ENCODE peak calls at places on chromosomes 16 and 17, in seven cellular contexts. D, P, U, S, E, I and B are unnamed samples. For H3K9me3 and H3K27me3, the result is how much of the 10 kb centered on the place peaks cover.

GRCh38 chr17:2466936-2467335 is 44.8 kb downstream of the METTL16 start:
- DNase-seq in D (no peak), P (no peak), U (no peak), S (no peak), E (no peak), I (no peak), B (no peak)

GRCh38 chr16:54647216-54647615 is 283.4 kb upstream of the IRX5 start:
- DNase-seq in D (no peak), P (no peak), U (no peak), S (no peak), E (no peak), I (no peak), B (no peak)

GRCh38 chr17:78781339-78782304 is at the start of gene CYTH1:
- DNase-seq in D (peak), P (peak), U (peak), S (no peak), E (peak), I (peak), B (no peak)

GRCh38 chr16:24208710-24209109 is 47.4 kb upstream of the CACNG3 start:
- DNase-seq in D (no peak), P (peak), U (peak), S (no peak), E (no peak), I (no peak), B (no peak)

GRCh38 chr17:78279360-78279990 is 48.0 kb downstream of the TMEM235 start:
- DNase-seq in D (no peak), P (no peak), U (no peak), S (no peak), E (no peak), I (no peak), B (no peak)

GRCh38 chr16:71883849-71884638 is at the start of gene ZNF821:
- DNase-seq in D (peak), P (peak), U (peak), S (peak), E (peak), I (peak), B (peak)

GRCh38 chr17:74960739-74961342 is 11.7 kb downstream of the HID1 start:
- DNase-seq in D (no peak), P (peak), U (no peak), S (no peak), E (no peak), I (peak), B (peak)

GRCh38 chr17:78144146-78144719 is 2.0 kb upstream of the C17orf99 start:
- DNase-seq in D (peak), P (peak), U (no peak), S (peak), E (peak), I (no peak), B (no peak)

GRCh38 chr17:1010086-1010450 is 13.1 kb downstream of the TIMM22 start:
- DNase-seq in D (no peak), P (no peak), U (no peak), S (no peak), E (no peak), I (no peak), B (no peak)

GRCh38 chr16:57143125-57143965 is 42.5 kb downstream of the PSME3IP1 start:
- DNase-seq in D (peak), P (no peak), U (no peak), S (peak), E (no peak), I (no peak), B (no peak)

GRCh38 chr16:35149550-35149949 is 1690.1 kb downstream of the TP53TG3F start:
- DNase-seq in D (no peak), P (no peak), U (no peak), S (no peak), E (no peak), I (no peak), B (no peak)

GRCh38 chr17:78678220-78678554 is 101.0 kb upstream of the DNAH17 start:
- DNase-seq in D (no peak), P (no peak), U (no peak), S (no peak), E (no peak), I (no peak), B (no peak)

DNA sequence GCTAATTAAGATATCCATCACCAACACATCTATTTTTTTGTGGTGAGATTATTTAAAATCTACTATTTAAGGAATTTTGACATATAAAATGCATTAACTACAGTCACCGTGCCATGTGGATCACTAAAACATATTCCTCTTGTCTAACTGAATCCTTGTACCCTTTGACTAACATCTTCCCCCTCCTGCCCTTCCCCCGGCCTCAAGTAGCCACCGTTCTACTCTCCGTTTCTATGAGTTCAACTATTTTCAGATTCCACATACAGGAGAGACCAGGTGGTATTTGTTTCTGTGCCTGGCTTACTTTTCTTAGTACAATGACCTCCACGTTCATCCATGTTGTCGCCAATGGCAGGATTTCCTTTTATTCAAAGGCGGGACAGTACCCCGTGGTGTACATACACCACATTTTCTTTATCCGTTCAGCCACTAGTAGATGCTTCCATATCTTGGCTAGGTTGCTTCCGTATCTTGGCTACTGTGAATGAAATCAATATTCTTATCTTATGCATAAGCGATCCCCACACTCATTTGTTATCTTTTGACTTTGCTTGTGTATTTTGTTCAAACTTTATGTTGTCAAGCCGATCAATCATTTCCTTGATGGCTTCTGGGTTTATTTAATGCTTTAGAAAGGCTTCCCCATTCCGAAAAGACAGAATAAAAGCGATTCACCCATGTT is 134.7 kb downstream of the KCNJ12 start:
- DNase-seq in D (no peak), P (no peak), U (no peak), S (no peak), E (no peak), I (no peak), B (no peak)
- H3K27ac ChIP-seq in D (peak), P (no peak), U (no peak), S (no peak), E (peak), I (no peak), B (no peak)

GRCh38 chr17:63440770-63441335 is 5.3 kb downstream of the CYB561 start:
- DNase-seq in D (no peak), P (no peak), U (no peak), S (no peak), E (no peak), I (no peak), B (no peak)

GRCh38 chr17:63441654-63442053 is 4.5 kb downstream of the CYB561 start:
- DNase-seq in D (no peak), P (no peak), U (no peak), S (no peak), E (no peak), I (no peak), B (no peak)

GRCh38 chr17:63443053-63443452 is 3.1 kb downstream of the CYB561 start:
- DNase-seq in D (no peak), P (no peak), U (no peak), S (no peak), E (no peak), I (no peak), B (no peak)

GRCh38 chr17:63442549-63443035 is 3.5 kb downstream of the CYB561 start:
- DNase-seq in D (no peak), P (peak), U (no peak), S (no peak), E (no peak), I (no peak), B (no peak)

DNA sequence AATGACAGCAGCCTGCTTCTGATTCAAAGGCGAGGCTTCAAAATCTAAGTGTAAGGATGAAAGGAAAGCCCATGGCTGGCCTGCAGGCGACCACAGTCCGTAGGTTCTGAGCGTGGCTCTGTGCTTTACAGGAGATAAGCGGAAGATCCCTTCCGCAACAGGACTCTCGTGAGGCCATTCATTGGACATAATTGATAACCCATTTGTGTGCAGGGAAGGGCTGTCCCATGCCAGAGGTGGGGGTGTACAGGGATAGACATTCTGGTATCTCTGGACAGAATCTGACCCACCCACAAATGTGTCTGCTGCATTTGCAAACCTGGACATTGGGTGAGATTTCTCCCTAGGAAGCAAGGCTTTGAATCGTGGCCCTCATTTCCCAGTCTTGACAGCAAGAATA is 4.0 kb downstream of the CYB561 start:
- DNase-seq in D (no peak), P (no peak), U (no peak), S (no peak), E (no peak), I (no peak), B (no peak)
- H3K9me3 ChIP-seq in D (under half), P (under half), U (under half), S (under half), E (under half), I (under half), B (under half)

GRCh38 chr17:67008101-67008500 is 36.3 kb upstream of the CACNG1 start:
- DNase-seq in D (no peak), P (no peak), U (no peak), S (no peak), E (no peak), I (no peak), B (no peak)
- H3K27me3 ChIP-seq in D (under half), P (under half), U (under half), S (under half), E (under half), I (under half), B (under half)

DNA sequence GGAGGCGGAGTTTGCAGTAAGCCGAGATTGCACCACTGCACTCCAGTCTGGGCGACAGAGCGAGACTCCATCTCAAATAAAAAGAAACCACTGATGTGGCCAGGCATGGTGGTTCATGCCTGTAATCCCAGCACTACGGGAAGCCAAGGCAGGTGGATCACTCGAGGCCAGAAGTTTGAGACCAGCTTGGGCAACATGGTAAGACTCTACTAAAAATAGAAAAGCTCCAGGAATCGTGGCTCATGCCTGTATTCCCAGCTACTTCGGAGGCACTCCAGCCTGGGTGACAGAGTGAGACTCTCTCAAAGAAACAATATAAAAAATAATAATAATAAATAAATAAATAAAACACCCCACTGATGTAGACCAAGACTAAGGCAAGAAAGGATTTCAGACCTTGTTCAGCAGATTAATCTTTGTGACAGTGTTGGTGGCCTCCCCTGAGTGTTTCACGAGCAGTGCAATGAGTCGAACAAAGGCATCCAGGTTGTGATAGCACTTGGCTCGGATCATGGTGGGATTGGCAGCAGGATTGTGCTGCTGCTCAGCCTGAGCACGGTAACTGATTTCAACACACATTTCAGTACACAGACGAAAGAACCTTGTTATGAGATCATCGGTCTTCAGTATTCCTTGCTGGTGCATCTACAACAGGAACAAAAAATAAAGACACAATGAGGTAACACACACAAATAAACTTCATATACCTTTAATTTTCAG is 18.6 kb downstream of the SETD6 start:
- DNase-seq in D (peak), P (no peak), U (no peak), S (no peak), E (no peak), I (no peak), B (no peak)
- H3K27ac ChIP-seq in D (no peak), P (peak), U (no peak), S (no peak), E (no peak), I (no peak), B (no peak)

GRCh38 chr16:64309398-64310110 is 812.3 kb downstream of the CDH11 start:
- DNase-seq in D (no peak), P (no peak), U (no peak), S (no peak), E (no peak), I (no peak), B (no peak)

GRCh38 chr16:64305663-64306062 is 816.2 kb downstream of the CDH11 start:
- DNase-seq in D (no peak), P (no peak), U (no peak), S (no peak), E (no peak), I (no peak), B (no peak)

GRCh38 chr16:64307431-64307830 is 814.4 kb downstream of the CDH11 start:
- DNase-seq in D (no peak), P (no peak), U (no peak), S (no peak), E (no peak), I (no peak), B (no peak)

GRCh38 chr16:64311241-64311640 is 810.6 kb downstream of the CDH11 start:
- DNase-seq in D (no peak), P (no peak), U (no peak), S (no peak), E (no peak), I (no peak), B (no peak)

GRCh38 chr16:64308721-64309120 is 813.1 kb downstream of the CDH11 start:
- DNase-seq in D (no peak), P (no peak), U (no peak), S (no peak), E (no peak), I (no peak), B (no peak)
- H3K9me3 ChIP-seq in D (under half), P (under half), U (under half), S (under half), E (under half), I (under half), B (under half)